ENCODE peak calls at places on chromosomes 2 and 18, in five cellular contexts. Z, W, T, J and N are unnamed samples.
A peak's percentile ranks its signal among the peaks of the same experiment; 100 is the strongest.

GRCh38 chr18:79949571-79950439 is 1.6 kb downstream of the SLC66A2 start:
- DNase-seq in T (no peak), Z (no peak), J (no peak), W (peak; percentile 4), N (no peak)

GRCh38 chr18:13290856-13291271 is 72.3 kb downstream of the LDLRAD4 start:
- DNase-seq in T (no peak), W (no peak), Z (no peak), J (no peak), N (no peak)

GRCh38 chr2:201070966-201071304 is 536 bp downstream of the HYCC2 start:
- DNase-seq in T (peak; percentile 40), J (no peak), W (no peak), Z (no peak), N (peak; percentile 42)

GRCh38 chr2:86621290-86621943 is 2.2 kb downstream of the RNF103 start:
- DNase-seq in J (peak; percentile 15), Z (no peak), W (no peak), T (peak; percentile 54), N (peak; percentile 11)

GRCh38 chr18:36303203-36303844 is 5.8 kb downstream of the FHOD3 start:
- DNase-seq in W (no peak), Z (no peak), J (no peak), T (no peak), N (no peak)

GRCh38 chr18:61107107-61107506 is 226.1 kb upstream of the CDH20 start:
- DNase-seq in J (no peak), W (no peak), Z (no peak), T (no peak), N (no peak)

GRCh38 chr18:63098014-63098981 is 221.3 kb downstream of the BCL2 start:
- DNase-seq in J (no peak), T (no peak), W (no peak), Z (no peak), N (no peak)

GRCh38 chr2:47354013-47354816 is 48.7 kb upstream of the MSH2 start:
- DNase-seq in T (no peak), J (peak; percentile 37), Z (no peak), W (no peak), N (peak; percentile 84)

GRCh38 chr18:24138281-24138883 is 480 bp upstream of the CABYR start:
- DNase-seq in J (no peak), Z (no peak), W (no peak), T (no peak), N (no peak)

GRCh38 chr2:74385396-74385795 is 5.3 kb upstream of the DCTN1 start:
- DNase-seq in T (no peak), W (no peak), Z (no peak), J (no peak), N (no peak)

GRCh38 chr2:236570081-236570979 is 705 bp downstream of the ACKR3 start:
- DNase-seq in J (no peak), T (no peak), W (no peak), Z (no peak), N (peak; percentile 55)

GRCh38 chr2:236571161-236571560 is 1.5 kb downstream of the ACKR3 start:
- DNase-seq in T (no peak), Z (no peak), W (no peak), J (no peak), N (no peak)

GRCh38 chr2:236569593-236569973 is at the start of gene ACKR3:
- DNase-seq in W (peak; percentile 85), J (peak; percentile 24), Z (peak; percentile 47), T (peak; percentile 77), N (peak; percentile 93)

GRCh38 chr2:236568068-236568921 is 1.3 kb upstream of the ACKR3 start:
- DNase-seq in T (peak; percentile 45), J (no peak), Z (no peak), W (no peak), N (peak; percentile 66)

GRCh38 chr2:236568922-236569592 is 568 bp upstream of the ACKR3 start:
- DNase-seq in Z (no peak), J (no peak), W (no peak), T (no peak), N (peak; percentile 21)
- H2AFZ ChIP-seq in Z (peak overlapping the region; percentile 46), J (no peak overlapping the region), W (no peak overlapping the region), T (no peak overlapping the region), N (no peak overlapping the region)

GRCh38 chr2:230668184-230668938 is 44.3 kb upstream of the CAB39 start:
- DNase-seq in J (peak; percentile 74), T (peak; percentile 39), Z (no peak), W (no peak), N (no peak)

GRCh38 chr2:230665263-230665691 is 47.4 kb upstream of the CAB39 start:
- DNase-seq in W (no peak), T (no peak), J (no peak), Z (no peak), N (no peak)

GRCh38 chr2:230668939-230669303 is 43.7 kb upstream of the CAB39 start:
- DNase-seq in W (no peak), Z (no peak), T (no peak), J (no peak), N (no peak)

GRCh38 chr2:230666446-230666845 is 46.2 kb upstream of the CAB39 start:
- DNase-seq in T (no peak), J (no peak), W (no peak), Z (no peak), N (no peak)

GRCh38 chr2:230666885-230667712 is 45.5 kb upstream of the CAB39 start:
- DNase-seq in Z (no peak), T (peak; percentile 38), W (peak; percentile 46), J (peak; percentile 69), N (peak; percentile 38)
- H3K18ac ChIP-seq in Z (peak overlapping the region; percentile 8), T (no peak overlapping the region), W (no peak overlapping the region), J (peak overlapping the region; percentile 73), N (no peak overlapping the region)

GRCh38 chr2:224078656-224079055 is 39.6 kb upstream of the SERPINE2 start:
- DNase-seq in J (no peak), T (no peak), W (no peak), Z (no peak), N (no peak)
- H2BK5ac ChIP-seq in J (no peak overlapping the region), T (no peak overlapping the region), W (no peak overlapping the region), Z (no peak overlapping the region), N (no peak overlapping the region)

GRCh38 chr18:44819944-44820510 is 139.3 kb downstream of the SETBP1 start:
- DNase-seq in T (no peak), J (no peak), W (no peak), Z (no peak), N (no peak)
- H2AFZ ChIP-seq in T (no peak overlapping the region), J (no peak overlapping the region), W (no peak overlapping the region), Z (no peak overlapping the region), N (no peak overlapping the region)

GRCh38 chr2:84033347-84033974 is 425.6 kb downstream of the SUCLG1 start:
- DNase-seq in W (no peak), Z (no peak), T (no peak), J (no peak), N (no peak)
- H3K18ac ChIP-seq in W (no peak overlapping the region), Z (no peak overlapping the region), T (no peak overlapping the region), J (no peak overlapping the region), N (no peak overlapping the region)

GRCh38 chr18:32753656-32754221 is 19.1 kb downstream of the KLHL14 start:
- DNase-seq in Z (no peak), T (no peak), W (no peak), J (no peak), N (no peak)

GRCh38 chr18:32750328-32750727 is 22.5 kb downstream of the KLHL14 start:
- DNase-seq in Z (no peak), J (no peak), W (no peak), T (no peak), N (no peak)

GRCh38 chr18:32759768-32760167 is 13.1 kb downstream of the KLHL14 start:
- DNase-seq in T (no peak), J (no peak), W (no peak), Z (no peak), N (no peak)

GRCh38 chr18:32749809-32750208 is 23.0 kb downstream of the KLHL14 start:
- DNase-seq in Z (no peak), W (no peak), T (no peak), J (no peak), N (no peak)

GRCh38 chr18:32754508-32755263 is 18.1 kb downstream of the KLHL14 start:
- DNase-seq in Z (no peak), W (no peak), J (no peak), T (no peak), N (no peak)
- H2BK5ac ChIP-seq in Z (no peak overlapping the region), W (no peak overlapping the region), J (no peak overlapping the region), T (no peak overlapping the region), N (no peak overlapping the region)

GRCh38 chr2:238509903-238510302 is 83.2 kb downstream of the ASB1 start:
- DNase-seq in W (no peak), T (no peak), J (no peak), Z (no peak), N (no peak)

GRCh38 chr2:238509151-238509820 is 82.6 kb downstream of the ASB1 start:
- DNase-seq in W (peak; percentile 55), Z (peak; percentile 71), T (no peak), J (peak; percentile 36), N (no peak)

GRCh38 chr2:238511614-238511950 is 84.9 kb downstream of the ASB1 start:
- DNase-seq in W (no peak), T (no peak), J (no peak), Z (no peak), N (no peak)

GRCh38 chr2:238512247-238512867 is 85.6 kb downstream of the ASB1 start:
- DNase-seq in J (no peak), W (no peak), Z (no peak), T (no peak), N (no peak)

GRCh38 chr2:238510911-238511613 is 84.3 kb downstream of the ASB1 start:
- DNase-seq in W (no peak), J (no peak), Z (no peak), T (no peak), N (no peak)
- H2AFZ ChIP-seq in W (no peak overlapping the region), J (peak overlapping the region; percentile 18), Z (no peak overlapping the region), T (no peak overlapping the region), N (no peak overlapping the region)